ENCODE peak calls at places on chromosomes 7 and 10, in five cellular contexts. G is NCI-H774, I is AG10803, O is GOT3, N is astrocyte of the hippocampus. F is an unnamed sample.
A peak's percentile ranks its signal among the peaks of the same experiment; 100 is the strongest.

GRCh38 chr10:121084029-121084674 is 233.0 kb downstream of the WDR11 start:
- DNase-seq in G (no peak), I (no peak), O (no peak), N (no peak), F (no peak)

GRCh38 chr10:101291254-101292193 is 62.3 kb upstream of the LBX1 start:
- DNase-seq in G (no peak), I (no peak), O (no peak), N (peak; percentile 69), F (no peak)

GRCh38 chr7:2542011-2542923 is 13.1 kb downstream of the BRAT1 start:
- DNase-seq in G (no peak), I (no peak), O (no peak), N (no peak), F (no peak)

GRCh38 chr7:28674359-28674782 is 262.1 kb downstream of the CREB5 start:
- DNase-seq in G (no peak), I (no peak), O (no peak), N (no peak), F (no peak)

GRCh38 chr7:117259626-117260025 is 63.2 kb downstream of the WNT2 start:
- DNase-seq in G (no peak), I (peak; percentile 84), O (no peak), N (no peak), F (no peak)

GRCh38 chr10:116833986-116834760 is 15.1 kb upstream of the ENO4 start:
- DNase-seq in G (peak; percentile 18), I (no peak), O (no peak), N (no peak), F (no peak)

GRCh38 chr10:119339099-119339498 is 131.7 kb downstream of the GRK5 start:
- DNase-seq in G (no peak), I (no peak), O (no peak), N (no peak), F (no peak)

GRCh38 chr10:82737556-82737955 is 862.6 kb downstream of the NRG3 start:
- DNase-seq in G (no peak), I (no peak), O (no peak), N (no peak), F (no peak)

GRCh38 chr10:802506-802905 is 113.0 kb upstream of the DIP2C start:
- DNase-seq in G (no peak), I (no peak), O (no peak), N (no peak), F (peak; percentile 50)

GRCh38 chr10:103695584-103696005 is 159.8 kb downstream of the SH3PXD2A start:
- DNase-seq in G (no peak), I (peak; percentile 88), O (no peak), N (no peak), F (no peak)

GRCh38 chr10:63115732-63116383 is 17.3 kb upstream of the NRBF2 start:
- DNase-seq in G (no peak), I (peak; percentile 95), O (peak; percentile 16), N (peak; percentile 93), F (peak; percentile 96)

GRCh38 chr7:100604976-100605911 is 3.1 kb downstream of the PCOLCE start:
- DNase-seq in G (no peak), I (no peak), O (no peak), N (peak; percentile 56), F (no peak)

GRCh38 chr10:131839351-131839750 is 61.5 kb upstream of the PPP2R2D start:
- DNase-seq in G (no peak), I (no peak), O (no peak), N (no peak), F (peak; percentile 37)

GRCh38 chr10:72336259-72337038 is 18.3 kb downstream of the DNAJB12 start:
- DNase-seq in G (no peak), I (no peak), O (no peak), N (peak; percentile 41), F (no peak)

GRCh38 chr10:53690556-53691240 is 918.1 kb upstream of the MBL2 start:
- DNase-seq in G (no peak), I (no peak), O (no peak), N (no peak), F (no peak)

GRCh38 chr7:154909241-154910105 is 93.5 kb downstream of the PAXIP1 start:
- DNase-seq in G (no peak), I (no peak), O (no peak), N (no peak), F (no peak)

GRCh38 chr10:79067241-79068202 is 1.2 kb upstream of the ZMIZ1 start:
- DNase-seq in G (peak; percentile 83), I (peak; percentile 88), O (peak; percentile 70), N (peak; percentile 98), F (peak; percentile 90)

GRCh38 chr10:47042815-47043750 is 131.9 kb downstream of the PTPN20 start:
- DNase-seq in G (no peak), I (no peak), O (no peak), N (no peak), F (no peak)

GRCh38 chr10:88097092-88097894 is 233.9 kb downstream of the PTEN start:
- DNase-seq in G (no peak), I (peak; percentile 37), O (no peak), N (no peak), F (no peak)

GRCh38 chr7:45400680-45401079 is 173.5 kb upstream of the ADCY1 start:
- DNase-seq in G (peak; percentile 33), I (no peak), O (no peak), N (no peak), F (no peak)

GRCh38 chr10:19480296-19480695 is 335.9 kb upstream of the PLXDC2 start:
- DNase-seq in G (no peak), I (no peak), O (no peak), N (peak; percentile 60), F (no peak)

GRCh38 chr7:95396136-95397032 is at the start of gene PON3:
- DNase-seq in G (peak; percentile 57), I (no peak), O (no peak), N (no peak), F (no peak)

GRCh38 chr10:132696728-132697567 is 89.0 kb downstream of the NKX6-2 start:
- DNase-seq in G (no peak), I (no peak), O (no peak), N (no peak), F (no peak)

GRCh38 chr7:33177876-33178275 is 48.5 kb downstream of the BBS9 start:
- DNase-seq in G (no peak), I (no peak), O (no peak), N (no peak), F (no peak)

GRCh38 chr7:2734761-2735571 is 47.0 kb downstream of the AMZ1 start:
- DNase-seq in G (no peak), I (no peak), O (no peak), N (no peak), F (no peak)

GRCh38 chr7:106061301-106061979 is 50.7 kb downstream of the SYPL1 start:
- DNase-seq in G (no peak), I (no peak), O (no peak), N (no peak), F (no peak)

GRCh38 chr10:102523250-102524029 is 19.7 kb downstream of the SUFU start:
- DNase-seq in G (no peak), I (peak; percentile 64), O (no peak), N (peak; percentile 82), F (no peak)